ENCODE peak calls at places on chromosomes 4 and X, in six cellular contexts. R, S, X, U, T and N are unnamed samples. For H3K9me3, the result is how much of the 10 kb centered on the place peaks cover.

GRCh38 chrX:16528620-16529019 is 121.3 kb upstream of the S100G start:
- DNase-seq in X (no peak), R (no peak), T (peak), U (no peak), S (no peak), N (peak)

GRCh38 chr4:36020351-36020750 is 224.0 kb downstream of the ARAP2 start:
- DNase-seq in R (no peak), T (no peak), X (no peak), S (no peak), U (no peak), N (no peak)

GRCh38 chr4:2722033-2722432 is 34.1 kb downstream of the TNIP2 start:
- DNase-seq in U (no peak), T (no peak), S (no peak), R (no peak), X (no peak), N (no peak)

GRCh38 chr4:34271479-34272355 is 1972.6 kb downstream of the ARAP2 start:
- DNase-seq in U (no peak), T (no peak), X (no peak), S (no peak), R (no peak), N (no peak)

GRCh38 chrX:57607295-57608187 is 15.7 kb downstream of the ZXDB start:
- DNase-seq in T (no peak), S (no peak), R (peak), U (no peak), X (no peak), N (no peak)

GRCh38 chr4:93359609-93360008 is 468.9 kb upstream of the ATOH1 start:
- DNase-seq in X (no peak), R (no peak), U (no peak), T (no peak), S (no peak), N (no peak)

GRCh38 chrX:9610774-9611392 is 146.0 kb downstream of the TBL1X start:
- DNase-seq in R (peak), T (no peak), X (no peak), U (no peak), S (no peak), N (no peak)

GRCh38 chr4:22695917-22696316 is 3.2 kb downstream of the GBA3 start:
- DNase-seq in X (no peak), T (no peak), S (no peak), U (no peak), R (no peak), N (no peak)

GRCh38 chr4:147942729-147943128 is 210.8 kb downstream of the ARHGAP10 start:
- DNase-seq in R (no peak), T (no peak), U (no peak), S (no peak), X (no peak), N (no peak)

GRCh38 chr4:2220016-2220620 is 21.8 kb downstream of the HAUS3 start:
- DNase-seq in X (peak), S (peak), R (peak), U (peak), T (peak), N (peak)

GRCh38 chr4:114384629-114385028 is 214.0 kb upstream of the UGT8 start:
- DNase-seq in S (peak), T (no peak), U (no peak), R (peak), X (no peak), N (no peak)

GRCh38 chr4:140094701-140095420 is 59.1 kb downstream of the MAML3 start:
- DNase-seq in T (peak), R (no peak), U (no peak), S (no peak), X (peak), N (no peak)

GRCh38 chr4:142373610-142374009 is 472.5 kb downstream of the INPP4B start:
- DNase-seq in R (no peak), T (no peak), S (no peak), U (no peak), X (no peak), N (no peak)

GRCh38 chr4:151573945-151574344 is 165.0 kb downstream of the FHIP1A start:
- DNase-seq in U (no peak), R (no peak), T (no peak), S (no peak), X (peak), N (no peak)

GRCh38 chrX:5748751-5749150 is 479.9 kb downstream of the NLGN4X start:
- DNase-seq in U (no peak), X (no peak), R (no peak), T (no peak), S (no peak), N (no peak)

GRCh38 chr4:183637461-183637860 is 21.5 kb downstream of the RWDD4 start:
- DNase-seq in S (no peak), U (peak), R (peak), T (no peak), X (no peak), N (no peak)

GRCh38 chrX:77342028-77342427 is 105.2 kb upstream of the FGF16 start:
- DNase-seq in T (no peak), R (no peak), S (no peak), U (no peak), X (no peak), N (no peak)

GRCh38 chrX:115952417-115953092 is 218.0 kb upstream of the AGTR2 start:
- DNase-seq in X (no peak), S (no peak), T (no peak), R (no peak), U (no peak), N (no peak)

GRCh38 chrX:69884210-69884609 is 165.5 kb downstream of the AWAT2 start:
- DNase-seq in X (no peak), R (no peak), S (no peak), T (no peak), U (no peak), N (no peak)
- H3K9me3 ChIP-seq in X (under half), R (under half), S (under half), T (under half), U (under half), N (under half)

GRCh38 chr4:19944251-19944650 is 307.5 kb upstream of the SLIT2 start:
- DNase-seq in U (no peak), S (no peak), X (no peak), R (no peak), T (no peak), N (no peak)
- H3K9me3 ChIP-seq in U (under half), S (under half), X (under half), R (under half), T (under half), N (under half)

DNA sequence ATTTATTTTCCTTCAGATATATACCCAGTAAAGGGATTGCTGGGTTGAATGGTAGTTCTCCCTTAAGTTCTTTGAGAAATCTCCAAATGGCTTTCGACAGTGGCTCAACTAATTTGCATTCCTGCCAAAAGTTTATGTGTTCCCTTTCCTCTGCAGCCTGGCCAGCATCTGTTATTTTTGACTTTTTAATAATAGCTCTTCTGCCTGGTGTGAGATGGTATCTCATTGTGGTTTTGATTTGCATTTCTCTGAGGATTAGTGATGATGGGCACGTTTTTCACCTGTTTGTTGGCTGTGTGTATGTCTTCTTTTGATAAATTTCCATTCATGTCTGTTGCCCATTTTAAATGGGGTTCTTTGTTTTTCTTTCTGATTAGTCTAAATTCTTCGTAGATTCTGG is 375.2 kb downstream of the UBE2NL start:
- DNase-seq in T (no peak), U (no peak), R (no peak), S (no peak), X (no peak), N (no peak)
- H3K9me3 ChIP-seq in T (under half), U (under half), R (under half), S (under half), X (under half), N (under half)

DNA sequence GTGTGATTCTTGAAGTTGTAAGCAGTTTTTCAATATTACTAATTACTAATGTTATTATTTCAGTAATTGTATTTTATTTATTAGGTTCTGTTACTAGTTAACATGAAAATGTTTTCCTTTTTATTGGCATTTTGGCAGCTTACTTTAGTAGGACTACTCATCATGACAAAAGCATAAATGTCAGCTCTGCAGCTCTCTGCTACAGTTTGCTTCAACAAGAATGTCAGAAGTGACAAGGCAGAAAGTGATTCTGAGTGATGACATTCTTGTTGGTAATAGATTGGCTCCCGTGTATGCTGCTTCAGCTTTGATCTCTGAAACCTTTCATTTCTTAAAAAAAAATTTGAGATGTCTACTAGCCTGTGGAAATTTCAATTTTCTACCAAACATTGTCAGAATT is 1193.9 kb downstream of the FSTL5 start:
- DNase-seq in T (no peak), X (no peak), U (no peak), S (no peak), R (no peak), N (no peak)
- H3K9me3 ChIP-seq in T (under half), X (under half), U (under half), S (under half), R (under half), N (under half)

DNA sequence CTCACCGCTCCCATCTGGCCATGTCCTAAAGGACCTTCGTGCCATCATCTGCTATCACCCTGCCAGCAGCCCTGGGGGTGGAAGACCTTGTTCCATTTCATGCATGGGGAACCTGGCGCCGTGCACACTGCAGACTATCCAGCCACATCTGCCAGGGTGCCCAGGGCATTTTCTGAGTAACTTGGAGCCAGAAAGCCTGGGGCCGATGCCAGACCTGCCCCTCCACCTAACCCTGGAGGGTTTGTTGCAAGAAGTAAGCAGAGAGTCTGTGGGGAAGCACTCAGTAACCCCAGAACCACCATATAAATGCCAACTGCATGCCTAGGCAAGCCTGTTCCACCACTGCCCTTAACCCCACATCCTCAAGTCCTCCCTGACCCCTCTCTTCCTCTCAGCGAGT is 7.3 kb downstream of the HAUS7 start:
- DNase-seq in R (no peak), T (no peak), U (no peak), X (no peak), S (no peak), N (no peak)
- H3K9me3 ChIP-seq in R (under half), T (under half), U (under half), X (under half), S (under half), N (under half)

DNA sequence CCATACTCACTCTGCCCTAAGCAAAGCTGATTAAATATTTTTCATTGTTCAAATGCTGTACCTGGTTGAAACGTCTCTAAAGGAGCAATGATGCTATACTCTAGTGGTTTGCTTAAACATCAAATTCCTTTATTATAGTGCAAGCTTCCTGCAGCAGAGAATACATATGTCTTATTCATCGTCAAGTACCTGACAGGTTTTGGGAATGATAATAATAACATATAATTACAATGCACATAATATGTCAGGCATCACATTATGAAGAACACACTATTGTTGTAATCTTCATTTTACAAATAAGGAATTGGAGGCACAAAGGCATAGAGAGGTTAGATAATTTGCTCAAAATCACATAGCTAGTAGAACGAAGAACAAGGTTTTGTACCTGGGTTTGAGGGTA is 151.6 kb downstream of the GRIA2 start:
- DNase-seq in U (no peak), R (no peak), S (no peak), T (no peak), X (no peak), N (no peak)
- H3K9me3 ChIP-seq in U (under half), R (under half), S (under half), T (under half), X (under half), N (under half)